ENCODE peak calls at places on chromosomes 11 and 22, in nine cellular contexts. One of them, this sample, is unnamed.

GRCh38 chr11:32602657-32603410 is 19.2 kb downstream of the EIF3M start:
- DNase-seq in NCI-H187: no peak
- DNase-seq in RPMI8226: no peak
- DNase-seq in GM10248: no peak
- DNase-seq in SJCRH30: no peak
- DNase-seq in colonic mucosa: no peak
- DNase-seq in testis: no peak
- DNase-seq in HEK293T: no peak
- DNase-seq in endodermal cell: no peak
- DNase-seq in this sample: no peak

GRCh38 chr11:14029415-14029814 is 66.9 kb downstream of the SPON1 start:
- DNase-seq in NCI-H187: no peak
- DNase-seq in RPMI8226: no peak
- DNase-seq in GM10248: no peak
- DNase-seq in SJCRH30: no peak
- DNase-seq in colonic mucosa: peak
- DNase-seq in testis: no peak
- DNase-seq in HEK293T: no peak
- DNase-seq in endodermal cell: peak
- DNase-seq in this sample: no peak

GRCh38 chr11:8083088-8083395 is 2.0 kb downstream of the TUB start:
- DNase-seq in NCI-H187: no peak
- DNase-seq in RPMI8226: no peak
- DNase-seq in GM10248: no peak
- DNase-seq in SJCRH30: no peak
- DNase-seq in colonic mucosa: no peak
- DNase-seq in testis: no peak
- DNase-seq in HEK293T: no peak
- DNase-seq in endodermal cell: no peak
- DNase-seq in this sample: no peak

GRCh38 chr11:71114124-71114851 is 138.1 kb downstream of the SHANK2 start:
- DNase-seq in NCI-H187: no peak
- DNase-seq in RPMI8226: peak
- DNase-seq in GM10248: no peak
- DNase-seq in SJCRH30: peak
- DNase-seq in colonic mucosa: no peak
- DNase-seq in testis: no peak
- DNase-seq in HEK293T: no peak
- DNase-seq in endodermal cell: no peak
- DNase-seq in this sample: no peak

GRCh38 chr11:116225784-116226410 is 546.9 kb downstream of the BUD13 start:
- DNase-seq in NCI-H187: no peak
- DNase-seq in RPMI8226: no peak
- DNase-seq in GM10248: no peak
- DNase-seq in SJCRH30: no peak
- DNase-seq in colonic mucosa: no peak
- DNase-seq in testis: no peak
- DNase-seq in HEK293T: no peak
- DNase-seq in endodermal cell: no peak
- DNase-seq in this sample: no peak

GRCh38 chr11:95596011-95596489 is 193.5 kb downstream of the FAM76B start:
- DNase-seq in NCI-H187: no peak
- DNase-seq in RPMI8226: no peak
- DNase-seq in GM10248: no peak
- DNase-seq in SJCRH30: no peak
- DNase-seq in colonic mucosa: no peak
- DNase-seq in testis: no peak
- DNase-seq in HEK293T: no peak
- DNase-seq in endodermal cell: no peak
- DNase-seq in this sample: no peak

GRCh38 chr11:3853935-3854659 is 1.4 kb upstream of the STIM1 start:
- DNase-seq in NCI-H187: no peak
- DNase-seq in RPMI8226: peak
- DNase-seq in GM10248: no peak
- DNase-seq in SJCRH30: peak
- DNase-seq in colonic mucosa: peak
- DNase-seq in testis: peak
- DNase-seq in HEK293T: no peak
- DNase-seq in endodermal cell: no peak
- DNase-seq in this sample: peak

GRCh38 chr11:3106736-3107524 is 49.7 kb upstream of the CARS1 start:
- DNase-seq in NCI-H187: no peak
- DNase-seq in RPMI8226: no peak
- DNase-seq in GM10248: no peak
- DNase-seq in SJCRH30: no peak
- DNase-seq in colonic mucosa: peak
- DNase-seq in testis: no peak
- DNase-seq in HEK293T: no peak
- DNase-seq in endodermal cell: peak
- DNase-seq in this sample: no peak

GRCh38 chr11:831132-831864 is 1.5 kb upstream of the CD151 start:
- DNase-seq in NCI-H187: no peak
- DNase-seq in RPMI8226: no peak
- DNase-seq in GM10248: no peak
- DNase-seq in SJCRH30: peak
- DNase-seq in colonic mucosa: no peak
- DNase-seq in testis: no peak
- DNase-seq in HEK293T: no peak
- DNase-seq in endodermal cell: no peak
- DNase-seq in this sample: no peak

GRCh38 chr11:111221208-111221607 is 24.3 kb upstream of the POU2AF2 start:
- DNase-seq in NCI-H187: no peak
- DNase-seq in RPMI8226: no peak
- DNase-seq in GM10248: no peak
- DNase-seq in SJCRH30: no peak
- DNase-seq in colonic mucosa: no peak
- DNase-seq in testis: no peak
- DNase-seq in HEK293T: no peak
- DNase-seq in endodermal cell: no peak
- DNase-seq in this sample: no peak

GRCh38 chr11:8772571-8772970 is 90.0 kb downstream of the RPL27A start:
- DNase-seq in NCI-H187: no peak
- DNase-seq in RPMI8226: no peak
- DNase-seq in GM10248: no peak
- DNase-seq in SJCRH30: no peak
- DNase-seq in colonic mucosa: no peak
- DNase-seq in testis: no peak
- DNase-seq in HEK293T: no peak
- DNase-seq in endodermal cell: no peak
- DNase-seq in this sample: no peak

GRCh38 chr22:35054064-35054463 is 11.9 kb upstream of the ISX start:
- DNase-seq in NCI-H187: no peak
- DNase-seq in RPMI8226: no peak
- DNase-seq in GM10248: peak
- DNase-seq in SJCRH30: no peak
- DNase-seq in colonic mucosa: no peak
- DNase-seq in testis: no peak
- DNase-seq in HEK293T: no peak
- DNase-seq in endodermal cell: no peak
- DNase-seq in this sample: no peak

GRCh38 chr11:89293966-89294679 is 116.4 kb downstream of the TYR start:
- DNase-seq in NCI-H187: no peak
- DNase-seq in RPMI8226: no peak
- DNase-seq in GM10248: no peak
- DNase-seq in SJCRH30: peak
- DNase-seq in colonic mucosa: no peak
- DNase-seq in testis: peak
- DNase-seq in HEK293T: no peak
- DNase-seq in endodermal cell: peak
- DNase-seq in this sample: no peak

GRCh38 chr11:122491486-122491885 is 164.0 kb upstream of the UBASH3B start:
- DNase-seq in NCI-H187: no peak
- DNase-seq in RPMI8226: no peak
- DNase-seq in GM10248: no peak
- DNase-seq in SJCRH30: peak
- DNase-seq in colonic mucosa: no peak
- DNase-seq in testis: no peak
- DNase-seq in HEK293T: no peak
- DNase-seq in endodermal cell: no peak
- DNase-seq in this sample: no peak

GRCh38 chr11:73989156-73989555 is 6.5 kb upstream of the UCP2 start:
- DNase-seq in NCI-H187: no peak
- DNase-seq in RPMI8226: no peak
- DNase-seq in GM10248: no peak
- DNase-seq in SJCRH30: no peak
- DNase-seq in colonic mucosa: no peak
- DNase-seq in testis: no peak
- DNase-seq in HEK293T: no peak
- DNase-seq in endodermal cell: no peak
- DNase-seq in this sample: no peak

GRCh38 chr11:2150206-2150847 is 10.7 kb downstream of the INS start:
- DNase-seq in NCI-H187: no peak
- DNase-seq in RPMI8226: no peak
- DNase-seq in GM10248: no peak
- DNase-seq in SJCRH30: peak
- DNase-seq in colonic mucosa: no peak
- DNase-seq in testis: no peak
- DNase-seq in HEK293T: peak
- DNase-seq in endodermal cell: peak
- DNase-seq in this sample: no peak

GRCh38 chr11:129814244-129814992 is 1.2 kb upstream of the TMEM45B start:
- DNase-seq in NCI-H187: no peak
- DNase-seq in RPMI8226: no peak
- DNase-seq in GM10248: no peak
- DNase-seq in SJCRH30: no peak
- DNase-seq in colonic mucosa: no peak
- DNase-seq in testis: peak
- DNase-seq in HEK293T: no peak
- DNase-seq in endodermal cell: peak
- DNase-seq in this sample: no peak

GRCh38 chr11:46119053-46119351 is 2.3 kb downstream of the PHF21A start:
- DNase-seq in NCI-H187: no peak
- DNase-seq in RPMI8226: no peak
- DNase-seq in GM10248: no peak
- DNase-seq in SJCRH30: no peak
- DNase-seq in colonic mucosa: no peak
- DNase-seq in testis: no peak
- DNase-seq in HEK293T: no peak
- DNase-seq in endodermal cell: no peak
- DNase-seq in this sample: no peak

GRCh38 chr22:36411589-36412258 is 24.0 kb upstream of the MYH9 start:
- DNase-seq in NCI-H187: no peak
- DNase-seq in RPMI8226: peak
- DNase-seq in GM10248: no peak
- DNase-seq in SJCRH30: no peak
- DNase-seq in colonic mucosa: peak
- DNase-seq in testis: no peak
- DNase-seq in HEK293T: no peak
- DNase-seq in endodermal cell: no peak
- DNase-seq in this sample: no peak

GRCh38 chr11:68040121-68040956 is 1.5 kb downstream of the TCIRG1 start:
- DNase-seq in NCI-H187: no peak
- DNase-seq in RPMI8226: peak
- DNase-seq in GM10248: peak
- DNase-seq in SJCRH30: peak
- DNase-seq in colonic mucosa: peak
- DNase-seq in testis: peak
- DNase-seq in HEK293T: no peak
- DNase-seq in endodermal cell: peak
- DNase-seq in this sample: peak

GRCh38 chr11:47607380-47607779 is 13.2 kb upstream of the C1QTNF4 start:
- DNase-seq in NCI-H187: no peak
- DNase-seq in RPMI8226: no peak
- DNase-seq in GM10248: no peak
- DNase-seq in SJCRH30: no peak
- DNase-seq in colonic mucosa: no peak
- DNase-seq in testis: peak
- DNase-seq in HEK293T: no peak
- DNase-seq in endodermal cell: no peak
- DNase-seq in this sample: no peak

GRCh38 chr11:64884019-64884418 is 5.6 kb upstream of the EHD1 start:
- DNase-seq in NCI-H187: no peak
- DNase-seq in RPMI8226: no peak
- DNase-seq in GM10248: no peak
- DNase-seq in SJCRH30: no peak
- DNase-seq in colonic mucosa: no peak
- DNase-seq in testis: no peak
- DNase-seq in HEK293T: no peak
- DNase-seq in endodermal cell: no peak
- DNase-seq in this sample: no peak

GRCh38 chr11:66976048-66976467 is 954 bp downstream of the C11orf86 start:
- DNase-seq in NCI-H187: peak
- DNase-seq in RPMI8226: peak
- DNase-seq in GM10248: peak
- DNase-seq in SJCRH30: peak
- DNase-seq in colonic mucosa: no peak
- DNase-seq in testis: no peak
- DNase-seq in HEK293T: peak
- DNase-seq in endodermal cell: peak
- DNase-seq in this sample: peak

GRCh38 chr22:46058591-46059519 is 81.9 kb upstream of the WNT7B start:
- DNase-seq in NCI-H187: no peak
- DNase-seq in RPMI8226: no peak
- DNase-seq in GM10248: no peak
- DNase-seq in SJCRH30: no peak
- DNase-seq in colonic mucosa: no peak
- DNase-seq in testis: peak
- DNase-seq in HEK293T: no peak
- DNase-seq in endodermal cell: peak
- DNase-seq in this sample: no peak

GRCh38 chr11:8233691-8234424 is 29.8 kb downstream of the LMO1 start:
- DNase-seq in NCI-H187: no peak
- DNase-seq in RPMI8226: no peak
- DNase-seq in GM10248: no peak
- DNase-seq in SJCRH30: no peak
- DNase-seq in colonic mucosa: no peak
- DNase-seq in testis: no peak
- DNase-seq in HEK293T: no peak
- DNase-seq in endodermal cell: no peak
- DNase-seq in this sample: no peak

GRCh38 chr22:27094633-27095308 is 437.4 kb downstream of the MIAT start:
- DNase-seq in NCI-H187: no peak
- DNase-seq in RPMI8226: no peak
- DNase-seq in GM10248: no peak
- DNase-seq in SJCRH30: no peak
- DNase-seq in colonic mucosa: no peak
- DNase-seq in testis: peak
- DNase-seq in HEK293T: no peak
- DNase-seq in endodermal cell: peak
- DNase-seq in this sample: no peak

GRCh38 chr11:61516675-61517516 is 8.3 kb downstream of the LRRC10B start:
- DNase-seq in NCI-H187: no peak
- DNase-seq in RPMI8226: no peak
- DNase-seq in GM10248: peak
- DNase-seq in SJCRH30: peak
- DNase-seq in colonic mucosa: peak
- DNase-seq in testis: peak
- DNase-seq in HEK293T: peak
- DNase-seq in endodermal cell: peak
- DNase-seq in this sample: peak

GRCh38 chr22:47899894-47900293 is 1137.4 kb downstream of the TBC1D22A start:
- DNase-seq in NCI-H187: no peak
- DNase-seq in RPMI8226: no peak
- DNase-seq in GM10248: no peak
- DNase-seq in SJCRH30: no peak
- DNase-seq in colonic mucosa: no peak
- DNase-seq in testis: no peak
- DNase-seq in HEK293T: no peak
- DNase-seq in endodermal cell: no peak
- DNase-seq in this sample: no peak

GRCh38 chr11:127130321-127130720 is 129.8 kb upstream of the KIRREL3 start:
- DNase-seq in NCI-H187: no peak
- DNase-seq in RPMI8226: no peak
- DNase-seq in GM10248: no peak
- DNase-seq in SJCRH30: no peak
- DNase-seq in colonic mucosa: no peak
- DNase-seq in testis: no peak
- DNase-seq in HEK293T: no peak
- DNase-seq in endodermal cell: no peak
- DNase-seq in this sample: no peak

GRCh38 chr11:72840780-72841179 is 26.6 kb downstream of the ATG16L2 start:
- DNase-seq in NCI-H187: no peak
- DNase-seq in RPMI8226: no peak
- DNase-seq in GM10248: no peak
- DNase-seq in SJCRH30: no peak
- DNase-seq in colonic mucosa: no peak
- DNase-seq in testis: no peak
- DNase-seq in HEK293T: no peak
- DNase-seq in endodermal cell: no peak
- DNase-seq in this sample: no peak

GRCh38 chr11:28483072-28483867 is 375.1 kb downstream of the METTL15 start:
- DNase-seq in NCI-H187: no peak
- DNase-seq in RPMI8226: no peak
- DNase-seq in GM10248: no peak
- DNase-seq in SJCRH30: no peak
- DNase-seq in colonic mucosa: no peak
- DNase-seq in testis: no peak
- DNase-seq in HEK293T: no peak
- DNase-seq in endodermal cell: no peak
- DNase-seq in this sample: no peak